ENCODE peak calls at places on chromosome 7, in four cellular contexts. K is kidney, W is colonic mucosa, V is osteoblast. N is an unnamed sample.

GRCh38 chr7:26013551-26014083 is 138.4 kb upstream of the NFE2L3 start:
- DNase-seq in K (no peak), V (no peak), W (no peak), N (no peak)

GRCh38 chr7:23604296-23604640 is 7.1 kb downstream of the CCDC126 start:
- DNase-seq in W (no peak), V (no peak), K (no peak), N (no peak)

GRCh38 chr7:91034459-91035368 is 229.5 kb upstream of the FZD1 start:
- DNase-seq in V (peak), W (peak), K (no peak), N (peak)

GRCh38 chr7:154942718-154943117 is 60.2 kb downstream of the PAXIP1 start:
- DNase-seq in V (no peak), W (no peak), K (no peak), N (no peak)

GRCh38 chr7:135200824-135201331 is 10.4 kb downstream of the WDR91 start:
- DNase-seq in K (no peak), W (no peak), V (no peak), N (no peak)

GRCh38 chr7:12281026-12281425 is 69.9 kb downstream of the TMEM106B start:
- DNase-seq in K (no peak), W (no peak), V (no peak), N (no peak)

GRCh38 chr7:11212080-11212711 is 238.5 kb downstream of the PHF14 start:
- DNase-seq in W (peak), K (no peak), V (no peak), N (peak)

GRCh38 chr7:17849504-17849903 is 90.8 kb downstream of the SNX13 start:
- DNase-seq in K (no peak), V (no peak), W (no peak), N (no peak)

GRCh38 chr7:41996381-41997035 is 240.5 kb downstream of the GLI3 start:
- DNase-seq in W (no peak), K (no peak), V (no peak), N (no peak)

GRCh38 chr7:101169838-101170531 is 4.6 kb upstream of the VGF start:
- DNase-seq in W (peak), K (peak), V (peak), N (peak)

GRCh38 chr7:136869991-136870798 is 1.7 kb downstream of the CHRM2 start:
- DNase-seq in W (no peak), V (peak), K (peak), N (no peak)

GRCh38 chr7:48154792-48155413 is 16.4 kb upstream of the ABCA13 start:
- DNase-seq in V (no peak), K (no peak), W (peak), N (peak)

GRCh38 chr7:158734861-158735260 is 30.3 kb upstream of the NCAPG2 start:
- DNase-seq in V (no peak), W (no peak), K (no peak), N (no peak)

GRCh38 chr7:42170724-42171123 is 66.3 kb downstream of the GLI3 start:
- DNase-seq in V (peak), K (no peak), W (no peak), N (no peak)

GRCh38 chr7:55018361-55019328 is at the start of gene EGFR:
- DNase-seq in V (peak), K (peak), W (peak), N (peak)

GRCh38 chr7:123220396-123220795 is 20.6 kb upstream of the SLC13A1 start:
- DNase-seq in W (no peak), K (no peak), V (no peak), N (no peak)

GRCh38 chr7:35519971-35520809 is 174.7 kb downstream of the HERPUD2 start:
- DNase-seq in V (peak), K (no peak), W (peak), N (peak)

GRCh38 chr7:49812534-49812933 is 39.1 kb downstream of the VWC2 start:
- DNase-seq in V (no peak), W (no peak), K (no peak), N (no peak)

GRCh38 chr7:39664057-39664456 is 40.7 kb downstream of the RALA start:
- DNase-seq in V (no peak), K (no peak), W (no peak), N (no peak)

GRCh38 chr7:23471090-23471859 is 984 bp upstream of the IGF2BP3 start:
- DNase-seq in V (peak), K (no peak), W (peak), N (peak)

GRCh38 chr7:94395141-94396041 is 696 bp downstream of the COL1A2 start:
- DNase-seq in V (peak), W (peak), K (no peak), N (peak)

GRCh38 chr7:133602291-133602690 is 349.4 kb downstream of the EXOC4 start:
- DNase-seq in V (no peak), W (no peak), K (no peak), N (no peak)

GRCh38 chr7:22202141-22202540 is 154.8 kb downstream of the RAPGEF5 start:
- DNase-seq in V (no peak), K (no peak), W (peak), N (peak)

GRCh38 chr7:27106181-27106905 is 3.9 kb upstream of the HOXA2 start:
- DNase-seq in V (peak), K (peak), W (peak), N (no peak)

GRCh38 chr7:35707422-35707821 is 12.5 kb upstream of the HERPUD2 start:
- DNase-seq in K (no peak), W (no peak), V (no peak), N (no peak)

GRCh38 chr7:4190021-4190981 is 491.8 kb upstream of the FOXK1 start:
- DNase-seq in V (no peak), W (no peak), K (peak), N (no peak)

GRCh38 chr7:707296-708000 is 19.1 kb upstream of the DNAAF5 start:
- DNase-seq in V (no peak), K (peak), W (no peak), N (no peak)

GRCh38 chr7:101861223-101861775 is 43.9 kb downstream of the CUX1 start:
- DNase-seq in V (no peak), K (no peak), W (no peak), N (no peak)

GRCh38 chr7:55193245-55193644 is 171.9 kb upstream of the LANCL2 start:
- DNase-seq in W (no peak), V (no peak), K (no peak), N (no peak)

GRCh38 chr7:122975341-122975740 is 20.2 kb downstream of the TAS2R16 start:
- DNase-seq in W (no peak), K (no peak), V (no peak), N (no peak)

GRCh38 chr7:92520024-92520423 is 8.3 kb downstream of the PEX1 start:
- DNase-seq in V (no peak), K (no peak), W (no peak), N (no peak)

GRCh38 chr7:100673942-100674431 is 447 bp downstream of the GNB2 start:
- DNase-seq in V (peak), W (peak), K (peak), N (peak)

GRCh38 chr7:156928406-156928747 is 21.1 kb upstream of the NOM1 start:
- DNase-seq in K (no peak), W (no peak), V (no peak), N (no peak)

GRCh38 chr7:123624527-123625183 is 23.0 kb downstream of the ASB15 start:
- DNase-seq in V (peak), W (peak), K (no peak), N (peak)

GRCh38 chr7:121178452-121178851 is 150.3 kb upstream of the WNT16 start:
- DNase-seq in W (no peak), V (no peak), K (no peak), N (no peak)

GRCh38 chr7:105130580-105130979 is 116.6 kb downstream of the KMT2E start:
- DNase-seq in V (no peak), K (no peak), W (no peak), N (no peak)

GRCh38 chr7:100802951-100803350 is 24.4 kb downstream of the EPHB4 start:
- DNase-seq in W (peak), K (no peak), V (peak), N (peak)

GRCh38 chr7:2729893-2730716 is 42.1 kb downstream of the AMZ1 start:
- DNase-seq in W (no peak), V (no peak), K (peak), N (no peak)

DNA sequence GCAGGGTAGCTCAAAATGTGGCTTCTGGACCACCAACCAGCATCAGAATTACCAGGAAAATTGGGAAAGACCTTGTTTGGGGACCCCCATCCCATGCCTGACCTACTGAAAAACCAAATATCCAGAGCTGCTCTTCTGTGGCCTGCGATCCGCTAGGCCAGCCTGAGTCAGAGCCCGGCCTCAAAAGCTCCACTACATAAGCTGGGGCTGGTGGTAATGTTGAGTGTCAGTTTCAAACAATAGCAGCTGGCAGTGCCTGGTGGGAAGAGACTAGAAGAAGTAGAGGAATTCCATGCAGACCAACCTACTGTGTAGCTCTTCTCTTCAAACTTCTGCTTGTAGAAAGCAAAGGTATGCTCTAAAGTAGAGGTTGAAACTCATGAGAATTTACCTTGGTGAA is 52.0 kb downstream of the KLRG2 start:
- DNase-seq in V (no peak), W (no peak), K (no peak), N (no peak)
- H3K27ac ChIP-seq in V (no peak), W (no peak), K (no peak), N (no peak)

DNA sequence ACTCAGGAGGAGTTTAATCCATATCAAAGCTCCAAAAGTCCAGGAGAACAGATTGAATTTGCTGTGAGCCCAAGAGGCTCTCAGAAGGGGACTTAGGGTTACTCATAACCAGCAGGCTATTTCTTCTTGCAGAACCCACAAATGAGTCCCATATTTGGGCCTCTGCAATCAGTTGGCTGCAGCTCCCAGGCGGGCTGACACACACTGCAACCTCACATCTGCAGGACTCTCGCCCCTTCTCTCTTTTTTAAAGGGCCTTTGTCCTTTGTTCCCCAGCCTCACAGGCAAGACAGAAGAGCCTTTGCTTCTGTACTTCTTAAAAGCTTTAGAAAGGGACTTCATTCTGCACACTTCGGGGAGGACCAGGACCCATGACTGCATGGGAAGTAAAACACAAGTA is 26.7 kb downstream of the CREB3L2 start:
- DNase-seq in W (no peak), K (peak), V (peak), N (no peak)
- H3K27ac ChIP-seq in W (peak), K (no peak), V (peak), N (peak)

GRCh38 chr7:128431754-128432153 is 22.0 kb upstream of the IMPDH1 start:
- DNase-seq in K (no peak), W (no peak), V (no peak), N (no peak)
- H3K27ac ChIP-seq in K (no peak), W (no peak), V (no peak), N (no peak)

GRCh38 chr7:6402041-6402440 is 45.7 kb downstream of the DAGLB start:
- DNase-seq in V (no peak), W (no peak), K (no peak), N (no peak)

GRCh38 chr7:6403907-6404306 is 43.8 kb downstream of the DAGLB start:
- DNase-seq in K (peak), V (no peak), W (no peak), N (no peak)

GRCh38 chr7:6402741-6403140 is 45.0 kb downstream of the DAGLB start:
- DNase-seq in V (no peak), W (no peak), K (no peak), N (no peak)

GRCh38 chr7:6399351-6399750 is 48.4 kb downstream of the DAGLB start:
- DNase-seq in V (no peak), W (no peak), K (no peak), N (no peak)

GRCh38 chr7:6401536-6401935 is 46.2 kb downstream of the DAGLB start:
- DNase-seq in K (no peak), W (no peak), V (no peak), N (no peak)
- H3K27ac ChIP-seq in K (no peak), W (no peak), V (peak), N (no peak)

DNA sequence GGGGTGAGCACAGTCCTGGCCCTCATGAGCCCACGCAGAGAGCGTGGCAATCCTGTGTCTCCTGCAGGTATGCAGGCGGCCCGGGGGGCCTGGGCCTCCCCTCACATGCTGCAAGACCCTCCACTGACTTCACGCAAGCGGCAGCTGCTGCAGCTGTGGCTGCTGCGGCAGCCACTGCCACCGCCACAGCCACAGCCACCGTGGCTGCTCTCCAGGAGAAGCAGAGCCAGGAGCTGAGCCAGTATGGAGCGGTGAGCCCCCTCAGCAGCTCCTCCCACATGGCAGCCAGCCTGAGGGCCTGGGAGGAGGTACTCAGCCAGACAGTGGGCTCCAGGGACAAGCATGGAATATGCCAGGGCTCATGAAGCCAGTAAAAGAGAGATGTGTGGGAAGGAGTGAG is 8.7 kb downstream of the ZMIZ2 start:
- DNase-seq in W (no peak), K (no peak), V (peak), N (no peak)
- H3K27ac ChIP-seq in W (no peak), K (no peak), V (no peak), N (no peak)

GRCh38 chr7:119964640-119965542 is 308.1 kb upstream of the KCND2 start:
- DNase-seq in K (no peak), V (no peak), W (no peak), N (no peak)
- H3K27ac ChIP-seq in K (no peak), V (peak), W (no peak), N (no peak)

DNA sequence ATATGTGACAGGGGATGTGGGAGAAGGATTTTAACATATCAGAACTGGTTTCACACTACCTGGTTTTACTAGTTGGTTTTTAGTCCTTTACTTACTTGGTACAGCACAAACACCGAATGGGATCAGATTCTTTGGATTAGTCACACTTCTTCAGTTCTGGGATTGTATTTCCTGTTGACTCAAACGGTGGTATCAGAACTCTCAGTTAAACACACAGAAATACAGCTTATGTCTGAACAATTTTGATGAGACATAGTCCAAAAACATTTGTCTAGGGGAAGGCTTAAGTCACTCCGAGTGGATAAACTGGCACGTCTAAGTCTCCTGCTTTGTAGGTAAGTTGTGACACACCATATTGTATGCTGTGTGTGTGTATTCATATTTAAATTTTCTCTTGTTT is 480.5 kb downstream of the PHTF2 start:
- DNase-seq in K (no peak), V (peak), W (no peak), N (no peak)
- H3K27ac ChIP-seq in K (no peak), V (peak), W (no peak), N (no peak)

GRCh38 chr7:111137296-111138195 is 46.6 kb downstream of the LRRN3 start:
- DNase-seq in K (no peak), V (no peak), W (no peak), N (no peak)
- H3K27ac ChIP-seq in K (peak), V (peak), W (no peak), N (no peak)

DNA sequence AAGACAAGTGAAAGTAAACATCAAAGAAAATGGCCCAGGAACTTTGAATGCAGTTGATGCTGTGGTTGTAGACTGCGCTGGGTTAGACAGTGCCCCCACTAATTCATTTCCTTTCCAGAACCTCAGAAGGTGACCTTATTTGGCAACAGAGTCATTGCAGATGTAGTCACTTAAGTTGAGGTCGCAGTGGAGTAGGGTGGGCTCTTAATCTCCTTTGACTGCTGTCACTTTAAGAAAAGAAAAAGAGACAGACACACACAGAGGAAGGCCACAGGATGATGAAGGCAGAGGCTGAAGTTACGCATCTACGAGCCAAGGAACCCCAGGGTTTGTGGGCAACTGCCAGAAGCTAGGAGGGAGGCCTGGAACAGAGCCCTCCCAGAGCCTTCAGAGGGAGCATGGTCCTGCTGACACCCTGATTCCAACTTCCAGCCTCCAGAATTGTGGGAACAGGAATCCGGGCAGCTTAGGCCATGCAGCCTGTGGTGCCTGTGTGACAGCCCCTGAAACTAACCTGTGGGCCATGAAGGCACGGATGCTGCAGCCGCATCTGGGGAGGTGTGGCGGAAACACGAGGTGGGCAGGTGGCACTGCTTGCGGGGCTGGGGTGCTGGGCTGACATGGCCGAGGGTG is 107.6 kb downstream of the PRKAG2 start:
- DNase-seq in W (no peak), V (no peak), K (no peak), N (no peak)
- H3K27ac ChIP-seq in W (no peak), V (no peak), K (no peak), N (no peak)

GRCh38 chr7:30201921-30202320 is 67.1 kb downstream of the MTURN start:
- DNase-seq in V (peak), W (no peak), K (no peak), N (no peak)
- H3K27ac ChIP-seq in V (no peak), W (no peak), K (no peak), N (no peak)